ENCODE peak calls at places on chromosome 16, in four cellular contexts. U is fibroblast of the aortic adventitia, Q is skeletal muscle cell, I is left ventricle myocardium inferior. R is an unnamed sample.

GRCh38 chr16:75402174-75402820 is 31.0 kb downstream of the CFDP1 start:
- DNase-seq in Q (peak), I (no peak), U (peak), R (no peak)

GRCh38 chr16:57689772-57690558 is 4.6 kb upstream of the DRC7 start:
- DNase-seq in U (peak), Q (no peak), I (no peak), R (no peak)

GRCh38 chr16:71567931-71568330 is 9.0 kb downstream of the TAT start:
- DNase-seq in U (no peak), I (no peak), Q (no peak), R (no peak)

GRCh38 chr16:86231321-86231995 is 278.9 kb upstream of the FOXF1 start:
- DNase-seq in U (no peak), I (no peak), Q (no peak), R (no peak)

GRCh38 chr16:1762196-1762878 is 9.0 kb downstream of the NME3 start:
- DNase-seq in Q (no peak), U (no peak), I (no peak), R (no peak)

GRCh38 chr16:49464877-49465504 is 91.4 kb downstream of the C16orf78 start:
- DNase-seq in I (no peak), Q (no peak), U (no peak), R (no peak)

GRCh38 chr16:14015948-14016347 is 55.2 kb upstream of the MRTFB start:
- DNase-seq in U (peak), I (no peak), Q (peak), R (peak)

GRCh38 chr16:74770826-74771526 is 3.6 kb downstream of the FA2H start:
- DNase-seq in Q (no peak), U (no peak), I (no peak), R (no peak)

GRCh38 chr16:3140603-3141427 is 6.0 kb downstream of the ZNF213 start:
- DNase-seq in I (no peak), U (no peak), Q (no peak), R (peak)

GRCh38 chr16:14240216-14240843 is 169.2 kb downstream of the MRTFB start:
- DNase-seq in Q (no peak), I (no peak), U (no peak), R (no peak)

GRCh38 chr16:88781140-88782077 is 3.6 kb downstream of the PIEZO1 start:
- DNase-seq in U (no peak), Q (no peak), I (no peak), R (no peak)

GRCh38 chr16:54409982-54410381 is 123.4 kb upstream of the IRX3 start:
- DNase-seq in Q (no peak), U (no peak), I (no peak), R (no peak)

GRCh38 chr16:2016407-2016922 is 3.1 kb upstream of the NPW start:
- DNase-seq in I (no peak), U (no peak), Q (no peak), R (no peak)

GRCh38 chr16:58614212-58614611 is 15.4 kb downstream of the CNOT1 start:
- DNase-seq in U (peak), I (no peak), Q (no peak), R (no peak)

GRCh38 chr16:58488531-58488930 is 11.4 kb upstream of the NDRG4 start:
- DNase-seq in Q (no peak), U (no peak), I (no peak), R (peak)

GRCh38 chr16:16861546-16861945 is 482.6 kb downstream of the NPIPA7 start:
- DNase-seq in Q (peak), I (no peak), U (peak), R (peak)

GRCh38 chr16:15811778-15812750 is 44.8 kb downstream of the MYH11 start:
- DNase-seq in I (no peak), Q (peak), U (peak), R (peak)

GRCh38 chr16:49743206-49743470 is 112.8 kb downstream of the ZNF423 start:
- DNase-seq in U (no peak), I (no peak), Q (no peak), R (no peak)

GRCh38 chr16:6964679-6965078 is 368.0 kb upstream of the RBFOX1 start:
- DNase-seq in U (no peak), Q (no peak), I (no peak), R (no peak)

GRCh38 chr16:57166951-57167350 is 18.9 kb downstream of the PSME3IP1 start:
- DNase-seq in Q (peak), I (no peak), U (peak), R (peak)

GRCh38 chr16:19114359-19115147 is 789 bp downstream of the ITPRIPL2 start:
- DNase-seq in U (peak), I (peak), Q (no peak), R (peak)

GRCh38 chr16:80210787-80211186 is 330.0 kb upstream of the DYNLRB2 start:
- DNase-seq in I (peak), Q (no peak), U (no peak), R (peak)

GRCh38 chr16:21263640-21264211 is 14.4 kb downstream of the CRYM start:
- DNase-seq in Q (no peak), I (no peak), U (peak), R (no peak)

GRCh38 chr16:56910654-56911539 is 21.0 kb upstream of the HERPUD1 start:
- DNase-seq in U (peak), Q (peak), I (no peak), R (no peak)

GRCh38 chr16:70715113-70715711 is 29.4 kb upstream of the MTSS2 start:
- DNase-seq in U (peak), Q (peak), I (peak), R (peak)

GRCh38 chr16:3087243-3087791 is 11.8 kb downstream of the ZSCAN10 start:
- DNase-seq in U (no peak), I (peak), Q (no peak), R (peak)

GRCh38 chr16:19118938-19119431 is 5.2 kb downstream of the ITPRIPL2 start:
- DNase-seq in U (peak), Q (peak), I (no peak), R (no peak)

GRCh38 chr16:87833548-87833947 is 35.8 kb downstream of the SLC7A5 start:
- DNase-seq in Q (no peak), I (no peak), U (no peak), R (no peak)

GRCh38 chr16:88633684-88634140 is 4.7 kb upstream of the IL17C start:
- DNase-seq in I (no peak), U (peak), Q (no peak), R (no peak)

GRCh38 chr16:74563828-74564263 is 43.1 kb downstream of the GLG1 start:
- DNase-seq in I (no peak), Q (no peak), U (peak), R (peak)

GRCh38 chr16:53852678-53853077 is 148.7 kb downstream of the FTO start:
- DNase-seq in Q (peak), U (peak), I (no peak), R (no peak)

GRCh38 chr16:54281535-54282201 is 4.9 kb downstream of the IRX3 start:
- DNase-seq in I (no peak), Q (no peak), U (no peak), R (peak)

GRCh38 chr16:2919511-2920255 is 8.0 kb downstream of the FLYWCH1 start:
- DNase-seq in U (peak), Q (no peak), I (no peak), R (no peak)

GRCh38 chr16:19094542-19095365 is 19.0 kb upstream of the ITPRIPL2 start:
- DNase-seq in U (no peak), I (no peak), Q (no peak), R (no peak)

GRCh38 chr16:7487896-7488295 is 155.3 kb downstream of the RBFOX1 start:
- DNase-seq in Q (no peak), U (no peak), I (no peak), R (no peak)

GRCh38 chr16:78505544-78506371 is 406.3 kb downstream of the WWOX start:
- DNase-seq in Q (no peak), I (peak), U (peak), R (peak)

GRCh38 chr16:77732241-77732946 is 10.1 kb downstream of the NUDT7 start:
- DNase-seq in I (no peak), U (peak), Q (peak), R (no peak)

GRCh38 chr16:58515871-58516767 is 802 bp downstream of the SETD6 start:
- DNase-seq in Q (no peak), I (no peak), U (no peak), R (no peak)

GRCh38 chr16:74297296-74297665 is 667 bp downstream of the PSMD7 start:
- DNase-seq in U (peak), Q (no peak), I (no peak), R (no peak)

GRCh38 chr16:29804455-29805231 is 1.7 kb upstream of the MAZ start:
- DNase-seq in I (peak), Q (no peak), U (peak), R (peak)

GRCh38 chr16:29806641-29807425 is 504 bp downstream of the MAZ start:
- DNase-seq in Q (no peak), I (peak), U (no peak), R (peak)

GRCh38 chr16:29805232-29806095 is 865 bp upstream of the MAZ start:
- DNase-seq in U (peak), I (peak), Q (peak), R (peak)

GRCh38 chr16:29807426-29808218 is 1.3 kb downstream of the MAZ start:
- DNase-seq in I (peak), U (peak), Q (peak), R (peak)

DNA sequence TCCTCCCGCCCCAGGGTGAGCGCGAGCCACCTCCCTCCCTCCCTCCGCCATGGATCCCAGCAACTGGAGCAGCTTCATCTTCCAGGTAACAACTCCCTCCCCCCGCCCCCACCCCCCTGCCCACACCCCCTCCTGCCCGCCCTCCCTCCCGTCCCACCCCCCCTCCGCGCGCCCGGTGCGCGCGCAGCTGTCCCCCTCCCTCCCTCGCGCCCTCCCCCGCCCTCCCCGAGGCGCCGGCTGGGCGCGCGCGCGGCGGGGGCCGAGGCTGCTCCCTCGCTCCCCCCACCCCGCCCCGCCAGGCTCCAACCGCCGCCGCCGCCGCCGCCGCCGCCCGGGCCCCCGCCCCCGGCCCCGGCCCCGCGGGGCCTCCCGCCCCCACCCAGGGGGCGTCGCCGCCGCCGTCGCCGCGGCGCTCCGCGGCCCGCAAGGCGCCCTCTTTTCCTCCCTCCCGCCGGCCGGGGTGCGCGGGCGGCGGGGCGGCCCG is at the start of gene MAZ:
- DNase-seq in U (no peak), I (no peak), Q (peak), R (no peak)
- H3K4me3 ChIP-seq in U (peak), I (peak), Q (peak), R (peak)

GRCh38 chr16:55661842-55662479 is 6.2 kb downstream of the SLC6A2 start:
- DNase-seq in I (no peak), U (no peak), Q (no peak), R (no peak)

GRCh38 chr16:55660776-55661175 is 5.0 kb downstream of the SLC6A2 start:
- DNase-seq in U (no peak), I (no peak), Q (no peak), R (no peak)

GRCh38 chr16:55657616-55658015 is 1.8 kb downstream of the SLC6A2 start:
- DNase-seq in Q (no peak), U (no peak), I (no peak), R (no peak)

GRCh38 chr16:55662641-55663040 is 6.9 kb downstream of the SLC6A2 start:
- DNase-seq in I (peak), Q (no peak), U (no peak), R (no peak)

DNA sequence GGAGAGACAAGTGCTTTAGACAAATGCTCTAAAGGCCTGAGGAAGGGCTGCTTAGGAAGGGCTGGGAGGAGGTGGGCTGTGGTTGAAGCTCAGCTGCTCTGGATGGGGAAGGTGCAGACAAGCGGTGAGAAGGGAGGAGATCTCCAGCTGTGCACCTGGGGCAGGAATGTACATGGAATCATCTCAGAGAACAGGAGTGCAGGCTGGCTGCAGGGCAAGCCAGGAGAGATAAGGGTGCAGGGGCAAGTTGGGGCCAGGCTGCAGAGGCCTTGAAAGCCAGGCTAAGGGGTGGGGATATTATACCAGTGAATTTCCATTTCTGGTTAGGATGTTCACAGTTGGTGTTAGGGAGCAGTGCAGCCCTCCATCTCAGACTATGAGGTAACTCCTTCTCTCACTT is 4.2 kb downstream of the SLC6A2 start:
- DNase-seq in Q (no peak), I (no peak), U (no peak), R (no peak)
- H3K4me3 ChIP-seq in Q (no peak), I (no peak), U (no peak), R (no peak)

DNA sequence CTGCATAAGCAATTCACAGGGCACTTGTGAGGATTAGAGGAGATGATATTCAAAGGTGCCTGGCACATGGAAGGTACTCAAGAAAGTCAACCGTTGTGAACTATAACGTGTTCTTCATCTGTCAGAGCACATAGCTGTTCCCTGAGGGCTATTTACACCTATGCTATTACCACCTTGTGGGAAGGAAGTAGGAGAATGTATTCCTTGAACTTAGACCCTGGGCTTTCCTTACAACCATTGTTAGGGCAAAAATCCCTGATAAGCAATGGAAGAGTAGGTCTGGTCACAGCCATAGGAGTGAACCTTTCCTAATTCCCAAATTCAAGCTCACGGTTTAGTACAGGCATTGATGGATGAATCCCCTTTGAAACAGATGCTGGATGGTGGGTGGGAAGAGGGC is 188.6 kb downstream of the HAPSTR1 start:
- DNase-seq in U (no peak), Q (no peak), I (no peak), R (no peak)
- H3K4me3 ChIP-seq in U (no peak), Q (no peak), I (no peak), R (no peak)

GRCh38 chr16:67213197-67214019 is 13.5 kb upstream of the TMEM208 start:
- DNase-seq in Q (no peak), I (no peak), U (no peak), R (no peak)
- H3K4me3 ChIP-seq in Q (no peak), I (no peak), U (no peak), R (no peak)

GRCh38 chr16:66427036-66427446 is at the start of gene BEAN1:
- DNase-seq in Q (no peak), U (no peak), I (peak), R (no peak)
- H3K4me3 ChIP-seq in Q (peak), U (peak), I (peak), R (peak)

GRCh38 chr16:85002643-85003042 is 8.7 kb downstream of the ZDHHC7 start:
- DNase-seq in I (peak), Q (no peak), U (no peak), R (peak)

GRCh38 chr16:85004587-85005205 is 6.6 kb downstream of the ZDHHC7 start:
- DNase-seq in U (peak), Q (no peak), I (no peak), R (no peak)

GRCh38 chr16:85003076-85003475 is 8.3 kb downstream of the ZDHHC7 start:
- DNase-seq in Q (no peak), U (no peak), I (no peak), R (no peak)

GRCh38 chr16:85005278-85006069 is 5.9 kb downstream of the ZDHHC7 start:
- DNase-seq in U (peak), Q (no peak), I (no peak), R (no peak)

GRCh38 chr16:85003723-85004586 is 7.4 kb downstream of the ZDHHC7 start:
- DNase-seq in U (peak), Q (no peak), I (no peak), R (no peak)
- H3K4me3 ChIP-seq in U (peak), Q (no peak), I (no peak), R (no peak)

R was measured in heart left ventricle.